ENCODE peak calls at places on chromosomes 2 and 18, in ten cellular contexts. D is T-cell; H is HTR-8/SVneo; Y is mesenchymal stem cell; K is activated effector memory CD4-positive, alpha-beta T cell treated with anti-CD3 and anti-CD28 coated beads, Interleukin-2, amount 50 U/mL, for 16 hours; S is A172; J is T-helper 2 cell; O is neural crest cell; N is NCI-H1930; F is HS-5. C is an unnamed sample.
A peak's percentile ranks its signal among the peaks of the same experiment; 100 is the strongest.

GRCh38 chr2:101080214-101081068 is 70.7 kb downstream of the TBC1D8 start:
- DNase-seq in D (no peak), S (no peak), N (no peak), H (no peak), F (no peak), Y (no peak), O (no peak), K (no peak), J (no peak), C (no peak)

GRCh38 chr2:219969508-219969907 is 342.1 kb downstream of the SLC4A3 start:
- DNase-seq in K (no peak), N (no peak), J (no peak), D (no peak), Y (peak; percentile 66), S (peak; percentile 82), F (peak; percentile 85), O (no peak), H (peak; percentile 44), C (no peak)

GRCh38 chr2:158773121-158773520 is 22.0 kb upstream of the DAPL1 start:
- DNase-seq in S (peak; percentile 18), H (no peak), F (no peak), O (no peak), K (no peak), N (no peak), J (no peak), D (no peak), Y (no peak), C (peak; percentile 19)

GRCh38 chr2:165697727-165698620 is 96.1 kb downstream of the GALNT3 start:
- DNase-seq in N (no peak), S (no peak), D (no peak), H (no peak), F (no peak), Y (no peak), J (no peak), K (no peak), O (no peak), C (no peak)

GRCh38 chr18:22694954-22695353 is 238.2 kb upstream of the RBBP8 start:
- DNase-seq in S (peak; percentile 96), N (no peak), F (peak; percentile 97), Y (peak; percentile 97), H (peak; percentile 69), O (no peak), K (no peak), J (no peak), D (no peak), C (peak; percentile 87)

GRCh38 chr2:72992734-72993102 is 75.4 kb downstream of the EMX1 start:
- DNase-seq in F (no peak), S (no peak), J (no peak), K (no peak), H (no peak), D (no peak), N (no peak), Y (no peak), O (no peak), C (no peak)

GRCh38 chr18:29979884-29980283 is 1062.7 kb downstream of the DSC3 start:
- DNase-seq in H (no peak), Y (peak; percentile 11), N (no peak), J (no peak), O (no peak), F (no peak), S (no peak), K (no peak), D (no peak), C (no peak)

GRCh38 chr2:147588191-147588590 is 256.6 kb upstream of the ACVR2A start:
- DNase-seq in K (no peak), H (peak; percentile 18), F (peak; percentile 59), N (no peak), S (peak; percentile 40), O (no peak), Y (peak; percentile 32), J (no peak), D (no peak), C (peak; percentile 78)

GRCh38 chr2:238167761-238168160 is 9.0 kb downstream of the ERFE start:
- DNase-seq in S (no peak), O (no peak), N (no peak), H (no peak), Y (no peak), D (no peak), J (no peak), F (no peak), K (no peak), C (no peak)

GRCh38 chr2:1674766-1675397 is 69.4 kb downstream of the PXDN start:
- DNase-seq in H (no peak), F (no peak), K (no peak), O (no peak), J (no peak), D (no peak), N (no peak), S (no peak), Y (no peak), C (no peak)

GRCh38 chr2:44705356-44705755 is 236.1 kb upstream of the SIX3 start:
- DNase-seq in N (no peak), D (no peak), S (no peak), F (no peak), Y (no peak), O (no peak), J (no peak), H (no peak), K (no peak), C (no peak)

GRCh38 chr2:198762456-198762855 is 695.3 kb downstream of the SATB2 start:
- DNase-seq in N (no peak), O (no peak), H (no peak), S (peak; percentile 5), J (no peak), Y (no peak), D (no peak), F (no peak), K (no peak), C (no peak)

GRCh38 chr2:120018549-120018948 is 5.7 kb downstream of the EPB41L5 start:
- DNase-seq in F (no peak), O (no peak), N (no peak), J (no peak), H (no peak), D (no peak), K (no peak), S (no peak), Y (no peak), C (no peak)

GRCh38 chr2:38935568-38936172 is 46.0 kb downstream of the ARHGEF33 start:
- DNase-seq in O (no peak), Y (peak; percentile 33), K (no peak), H (no peak), F (peak; percentile 25), J (no peak), D (no peak), N (no peak), S (peak; percentile 21), C (peak; percentile 36)

GRCh38 chr2:40448476-40449079 is 3.3 kb downstream of the SLC8A1 start:
- DNase-seq in K (no peak), H (no peak), D (no peak), O (no peak), J (no peak), N (peak; percentile 18), F (no peak), S (peak; percentile 66), Y (peak; percentile 22), C (peak; percentile 43)

GRCh38 chr2:11377915-11378649 is 33.6 kb upstream of the ROCK2 start:
- DNase-seq in D (no peak), H (no peak), J (no peak), Y (peak; percentile 57), F (no peak), O (no peak), K (no peak), N (no peak), S (no peak), C (no peak)

GRCh38 chr2:240310201-240310600 is 125.3 kb upstream of the GPC1 start:
- DNase-seq in F (no peak), J (no peak), Y (no peak), K (peak; percentile 19), D (no peak), H (no peak), O (no peak), S (no peak), N (no peak), C (no peak)

GRCh38 chr2:88933980-88934379 is 242.5 kb downstream of the RPIA start:
- DNase-seq in Y (no peak), H (no peak), O (no peak), D (no peak), K (no peak), S (no peak), N (no peak), F (no peak), J (no peak), C (peak; percentile 18)

GRCh38 chr2:46818141-46818552 is 97.5 kb downstream of the MCFD2 start:
- DNase-seq in Y (no peak), O (no peak), H (no peak), F (no peak), J (no peak), D (no peak), K (no peak), N (no peak), S (no peak), C (no peak)

GRCh38 chr2:118443596-118443995 is 355.3 kb downstream of the INSIG2 start:
- DNase-seq in H (no peak), J (no peak), D (no peak), S (peak; percentile 63), N (no peak), Y (no peak), K (no peak), O (no peak), F (peak; percentile 78), C (peak; percentile 64)

GRCh38 chr2:241018051-241018891 is 19.9 kb downstream of the SNED1 start:
- DNase-seq in O (no peak), H (no peak), Y (no peak), F (no peak), J (no peak), K (no peak), N (no peak), D (no peak), S (peak; percentile 46), C (no peak)

GRCh38 chr2:74414475-74414874 is 6.9 kb downstream of the C2orf81 start:
- DNase-seq in O (no peak), D (no peak), N (no peak), J (no peak), H (no peak), Y (no peak), S (no peak), K (no peak), F (no peak), C (no peak)

GRCh38 chr2:44946681-44947360 is 5.3 kb downstream of the SIX3 start:
- DNase-seq in K (no peak), N (no peak), Y (no peak), F (no peak), O (no peak), J (no peak), H (no peak), S (no peak), D (no peak), C (no peak)

GRCh38 chr2:56757884-56758545 is 574.2 kb downstream of the CCDC85A start:
- DNase-seq in Y (no peak), J (no peak), D (no peak), N (no peak), O (no peak), S (no peak), K (no peak), F (no peak), H (no peak), C (no peak)

C was measured in kidney glomerular epithelial cell.